ENCODE peak calls at places on chromosomes 3 and 15, in nine cellular contexts. R is NCI-H69, X is mammary epithelial cell, F is A549, C is NCI-H748 treated with DMSO at 0.1 percent for 48 hours, Z is psoas muscle, G is T-helper 1 cell, Q is iPS-NIHi11, V is astrocyte of the cerebellum. I is an unnamed sample.

GRCh38 chr3:102529452-102529851 is 94.6 kb downstream of the ZPLD1 start:
- DNase-seq in R (peak; percentile 56), X (peak; percentile 15), F (peak; percentile 32), C (no peak), Z (no peak), G (no peak), Q (peak; percentile 46), V (no peak), I (no peak)

GRCh38 chr15:41876689-41877088 is 17.2 kb downstream of the SPTBN5 start:
- DNase-seq in R (peak; percentile 74), X (no peak), F (no peak), C (no peak), Z (no peak), G (no peak), Q (no peak), V (no peak), I (no peak)

GRCh38 chr3:97612632-97613031 is 151.9 kb upstream of the ARL6 start:
- DNase-seq in R (peak; percentile 81), X (no peak), F (no peak), C (peak; percentile 43), Z (no peak), G (no peak), Q (no peak), V (no peak), I (no peak)

GRCh38 chr3:108117245-108117644 is 26.4 kb upstream of the CD47 start:
- DNase-seq in R (peak; percentile 19), X (peak; percentile 27), F (no peak), C (no peak), Z (no peak), G (no peak), Q (no peak), V (no peak), I (no peak)

GRCh38 chr15:68328485-68328884 is 50.9 kb downstream of the FEM1B start:
- DNase-seq in R (no peak), X (no peak), F (no peak), C (no peak), Z (no peak), G (no peak), Q (no peak), V (no peak), I (no peak)

GRCh38 chr15:71746719-71747118 is 63.6 kb upstream of the NR2E3 start:
- DNase-seq in R (no peak), X (no peak), F (peak; percentile 45), C (no peak), Z (no peak), G (no peak), Q (no peak), V (no peak), I (no peak)

GRCh38 chr15:63083046-63083445 is 38.6 kb upstream of the LACTB start:
- DNase-seq in R (no peak), X (no peak), F (no peak), C (no peak), Z (no peak), G (no peak), Q (no peak), V (no peak), I (no peak)

GRCh38 chr3:137105277-137105977 is 147.6 kb downstream of the IL20RB start:
- DNase-seq in R (peak; percentile 54), X (peak; percentile 35), F (peak; percentile 43), C (peak; percentile 19), Z (no peak), G (no peak), Q (peak; percentile 62), V (peak; percentile 59), I (no peak)

GRCh38 chr15:62854420-62855084 is 188.0 kb upstream of the TPM1 start:
- DNase-seq in R (no peak), X (no peak), F (no peak), C (no peak), Z (no peak), G (no peak), Q (no peak), V (no peak), I (no peak)

GRCh38 chr3:106485202-106485601 is 616.4 kb upstream of the CBLB start:
- DNase-seq in R (peak; percentile 74), X (no peak), F (no peak), C (peak; percentile 38), Z (no peak), G (no peak), Q (no peak), V (no peak), I (no peak)

GRCh38 chr3:35908366-35909232 is 269.3 kb downstream of the ARPP21 start:
- DNase-seq in R (peak; percentile 38), X (peak; percentile 41), F (peak; percentile 78), C (peak; percentile 0), Z (peak; percentile 65), G (no peak), Q (peak; percentile 72), V (peak; percentile 83), I (peak; percentile 55)

GRCh38 chr15:100981086-100981485 is 61.9 kb downstream of the LRRK1 start:
- DNase-seq in R (no peak), X (no peak), F (no peak), C (no peak), Z (no peak), G (no peak), Q (no peak), V (no peak), I (no peak)

GRCh38 chr15:68347392-68347791 is 69.8 kb downstream of the FEM1B start:
- DNase-seq in R (no peak), X (no peak), F (no peak), C (no peak), Z (no peak), G (no peak), Q (no peak), V (no peak), I (no peak)

GRCh38 chr3:187742351-187743171 is 2.7 kb downstream of the BCL6 start:
- DNase-seq in R (no peak), X (peak; percentile 51), F (no peak), C (no peak), Z (peak; percentile 74), G (no peak), Q (no peak), V (no peak), I (no peak)

GRCh38 chr3:105465251-105465853 is 98.6 kb downstream of the ALCAM start:
- DNase-seq in R (no peak), X (no peak), F (no peak), C (no peak), Z (no peak), G (no peak), Q (no peak), V (no peak), I (no peak)

GRCh38 chr3:44996556-44996969 is 20.5 kb downstream of the EXOSC7 start:
- DNase-seq in R (no peak), X (no peak), F (no peak), C (no peak), Z (no peak), G (no peak), Q (no peak), V (no peak), I (no peak)

GRCh38 chr15:94287794-94288246 is 56.5 kb downstream of the MCTP2 start:
- DNase-seq in R (no peak), X (no peak), F (no peak), C (no peak), Z (no peak), G (peak; percentile 5), Q (no peak), V (no peak), I (no peak)

GRCh38 chr15:55403531-55403930 is 4.6 kb downstream of the CCPG1 start:
- DNase-seq in R (peak; percentile 36), X (no peak), F (peak; percentile 51), C (no peak), Z (no peak), G (no peak), Q (no peak), V (no peak), I (no peak)

GRCh38 chr15:100112061-100112420 is 229.7 kb downstream of the ADAMTS17 start:
- DNase-seq in R (no peak), X (no peak), F (no peak), C (no peak), Z (no peak), G (no peak), Q (no peak), V (no peak), I (peak; percentile 62)

GRCh38 chr15:52247032-52247431 is 48.6 kb downstream of the MYO5C start:
- DNase-seq in R (no peak), X (peak; percentile 97), F (no peak), C (no peak), Z (no peak), G (no peak), Q (no peak), V (peak; percentile 66), I (no peak)

GRCh38 chr3:126448893-126449180 is 26.9 kb downstream of the ZXDC start:
- DNase-seq in R (no peak), X (no peak), F (no peak), C (no peak), Z (peak; percentile 32), G (no peak), Q (no peak), V (no peak), I (peak; percentile 67)

GRCh38 chr3:31581660-31582059 is 48.9 kb downstream of the STT3B start:
- DNase-seq in R (no peak), X (no peak), F (no peak), C (no peak), Z (no peak), G (no peak), Q (no peak), V (no peak), I (no peak)

GRCh38 chr3:127964053-127964452 is 49.0 kb downstream of the KBTBD12 start:
- DNase-seq in R (peak; percentile 67), X (peak; percentile 17), F (peak; percentile 4), C (peak; percentile 11), Z (no peak), G (no peak), Q (no peak), V (no peak), I (no peak)

GRCh38 chr3:189233225-189233858 is 61.6 kb downstream of the TPRG1 start:
- DNase-seq in R (peak; percentile 87), X (peak; percentile 58), F (peak; percentile 73), C (peak; percentile 28), Z (peak; percentile 66), G (no peak), Q (peak; percentile 80), V (peak; percentile 35), I (peak; percentile 75)

I was measured in aorta.